ENCODE peak calls at places on chromosomes 4 and X, in four cellular contexts. A, Y, K and E are unnamed samples.
A peak's percentile ranks its signal among the peaks of the same experiment; 100 is the strongest.

GRCh38 chr4:155811171-155811570 is 52.4 kb downstream of the GUCY1B1 start:
- DNase-seq in A (no peak), Y (no peak), K (no peak), E (no peak)

GRCh38 chr4:94814237-94814636 is 56.5 kb downstream of the BMPR1B start:
- DNase-seq in K (no peak), A (no peak), Y (no peak), E (no peak)

GRCh38 chrX:88865634-88866033 is 118.6 kb downstream of the CPXCR1 start:
- DNase-seq in K (no peak), Y (no peak), A (no peak), E (no peak)

GRCh38 chrX:65194547-65194946 is 218.3 kb upstream of the ZC4H2 start:
- DNase-seq in K (no peak), A (no peak), Y (no peak), E (no peak)

GRCh38 chr4:7068883-7069282 is 1.0 kb upstream of the GRPEL1 start:
- DNase-seq in A (no peak), K (no peak), Y (peak; percentile 54), E (peak; percentile 56)

GRCh38 chr4:17024430-17024829 is 126.0 kb upstream of the LDB2 start:
- DNase-seq in A (no peak), K (no peak), Y (no peak), E (no peak)

GRCh38 chr4:119027815-119028214 is 107.8 kb upstream of the MYOZ2 start:
- DNase-seq in A (no peak), Y (no peak), K (no peak), E (no peak)

GRCh38 chr4:7734651-7735260 is 204.9 kb downstream of the AFAP1 start:
- DNase-seq in Y (no peak), K (no peak), A (no peak), E (no peak)

GRCh38 chr4:185429660-185430059 is 3.9 kb upstream of the UFSP2 start:
- DNase-seq in Y (no peak), K (no peak), A (no peak), E (no peak)

GRCh38 chrX:12693754-12694153 is 97.5 kb upstream of the PRPS2 start:
- DNase-seq in Y (no peak), A (no peak), K (no peak), E (no peak)

GRCh38 chr4:152101546-152102183 is 340.9 kb upstream of the GATB start:
- DNase-seq in K (no peak), A (no peak), Y (no peak), E (no peak)

GRCh38 chr4:83516042-83516772 is 19.7 kb upstream of the GPAT3 start:
- DNase-seq in Y (no peak), A (no peak), K (no peak), E (no peak)

GRCh38 chr4:1775731-1776500 is 17.2 kb upstream of the FGFR3 start:
- DNase-seq in Y (peak; percentile 75), K (no peak), A (no peak), E (no peak)

GRCh38 chr4:186202490-186203140 is 11.2 kb downstream of the CYP4V2 start:
- DNase-seq in Y (no peak), A (no peak), K (no peak), E (no peak)

GRCh38 chr4:8099981-8100464 is 58.6 kb downstream of the ABLIM2 start:
- DNase-seq in K (no peak), Y (no peak), A (no peak), E (no peak)

GRCh38 chr4:157128395-157128794 is 52.4 kb downstream of the GLRB start:
- DNase-seq in A (no peak), K (no peak), Y (peak; percentile 1), E (no peak)

GRCh38 chr4:104490770-104491395 is 3.8 kb downstream of the CXXC4 start:
- DNase-seq in K (peak; percentile 11), A (peak; percentile 81), Y (peak; percentile 81), E (peak; percentile 87)
- TF ChIP-seq EP300 in K (no peak), A (no peak), Y (peak; percentile 17), E (no peak)

GRCh38 chr4:80507077-80507476 is 171.5 kb downstream of the CFAP299 start:
- DNase-seq in Y (no peak), K (no peak), A (no peak), E (no peak)
- TF ChIP-seq EP300 in Y (no peak), K (no peak), A (no peak), E (no peak)

GRCh38 chrX:136190038-136190437 is 42.7 kb downstream of the FHL1 start:
- DNase-seq in Y (no peak), A (no peak), K (no peak), E (no peak)
- TF ChIP-seq EP300 in Y (no peak), A (peak; percentile 71), K (no peak), E (peak; percentile 87)

GRCh38 chrX:154369453-154370299 is 4.8 kb downstream of the FLNA start:
- DNase-seq in Y (peak; percentile 83), A (no peak), K (peak; percentile 55), E (peak; percentile 96)
- TF ChIP-seq EP300 in Y (peak; percentile 84), A (no peak), K (no peak), E (peak; percentile 66)

GRCh38 chr4:140253556-140254027 is 99.6 kb upstream of the MAML3 start:
- DNase-seq in Y (no peak), A (no peak), K (no peak), E (no peak)
- TF ChIP-seq EP300 in Y (no peak), A (no peak), K (no peak), E (no peak)

GRCh38 chr4:139015269-139015947 is at the start of gene NOCT:
- DNase-seq in A (peak; percentile 93), K (peak; percentile 72), Y (peak; percentile 91), E (peak; percentile 91)
- TF ChIP-seq EP300 in A (no peak), K (no peak), Y (peak; percentile 60), E (no peak)

GRCh38 chr4:159555873-159556272 is 453.0 kb downstream of the RAPGEF2 start:
- DNase-seq in Y (no peak), K (no peak), A (no peak), E (no peak)
- TF ChIP-seq EP300 in Y (no peak), K (no peak), A (no peak), E (no peak)

GRCh38 chr4:169071781-169072180 is 61.7 kb upstream of the CBR4 start:
- DNase-seq in A (no peak), K (no peak), Y (no peak), E (no peak)

GRCh38 chr4:169068423-169068822 is 58.4 kb upstream of the CBR4 start:
- DNase-seq in A (no peak), Y (no peak), K (no peak), E (no peak)

GRCh38 chr4:169070895-169071218 is 60.8 kb upstream of the CBR4 start:
- DNase-seq in Y (no peak), K (peak; percentile 41), A (no peak), E (no peak)

GRCh38 chr4:169066934-169067333 is 56.9 kb upstream of the CBR4 start:
- DNase-seq in Y (no peak), K (no peak), A (no peak), E (no peak)

GRCh38 chr4:169070071-169070894 is 60.2 kb upstream of the CBR4 start:
- DNase-seq in A (no peak), K (peak; percentile 46), Y (no peak), E (no peak)
- TF ChIP-seq EP300 in A (no peak), K (no peak), Y (no peak), E (no peak)

GRCh38 chr4:73776363-73776762 is 36.0 kb downstream of the CXCL8 start:
- DNase-seq in A (no peak), Y (no peak), K (no peak), E (peak; percentile 68)
- TF ChIP-seq EP300 in A (no peak), Y (no peak), K (no peak), E (no peak)